ENCODE peak calls at places on chromosome 10, in six cellular contexts. F, C, T, A, Q and B are unnamed samples.

GRCh38 chr10:124632566-124632965 is 111.6 kb downstream of the FAM53B start:
- ATAC-seq in C (no peak), T (no peak), A (no peak), F (no peak), Q (no peak), B (peak; percentile 87)

GRCh38 chr10:24299587-24300258 is 90.8 kb downstream of the KIAA1217 start:
- ATAC-seq in F (no peak), A (no peak), C (peak; percentile 99), Q (no peak), T (no peak), B (no peak)

GRCh38 chr10:114179747-114180146 is 594 bp downstream of the TDRD1 start:
- ATAC-seq in A (no peak), C (no peak), F (no peak), Q (peak; percentile 68), T (peak; percentile 61), B (no peak)

GRCh38 chr10:123514996-123515395 is 151.2 kb upstream of the GPR26 start:
- ATAC-seq in C (no peak), T (no peak), A (no peak), Q (no peak), F (no peak), B (no peak)

GRCh38 chr10:132539431-132539839 is 1.8 kb downstream of the INPP5A start:
- ATAC-seq in A (no peak), F (no peak), C (peak; percentile 11), T (no peak), Q (no peak), B (no peak)

GRCh38 chr10:92732958-92733357 is 43.2 kb downstream of the HHEX start:
- ATAC-seq in T (no peak), C (no peak), Q (no peak), F (no peak), A (no peak), B (no peak)

GRCh38 chr10:114073787-114074186 is 30.1 kb downstream of the ADRB1 start:
- ATAC-seq in C (no peak), Q (no peak), A (peak; percentile 97), F (peak; percentile 68), T (no peak), B (no peak)

GRCh38 chr10:5284311-5285057 is 80.3 kb upstream of the UCN3 start:
- ATAC-seq in Q (no peak), A (peak; percentile 72), T (no peak), F (no peak), C (peak; percentile 64), B (no peak)

GRCh38 chr10:98293550-98294269 is 25.7 kb upstream of the LOXL4 start:
- ATAC-seq in C (no peak), Q (no peak), T (peak; percentile 60), A (no peak), F (no peak), B (peak; percentile 19)

GRCh38 chr10:3904419-3904975 is 119.5 kb upstream of the KLF6 start:
- ATAC-seq in T (no peak), F (peak; percentile 15), C (no peak), A (no peak), Q (no peak), B (no peak)

GRCh38 chr10:113132651-113133088 is 182.6 kb downstream of the TCF7L2 start:
- ATAC-seq in Q (peak; percentile 23), T (no peak), C (no peak), F (no peak), A (no peak), B (no peak)

GRCh38 chr10:131477457-131478205 is 166.1 kb upstream of the TCERG1L start:
- ATAC-seq in F (no peak), C (no peak), A (no peak), T (peak; percentile 60), Q (no peak), B (no peak)

GRCh38 chr10:11602919-11603523 is 8.4 kb downstream of the USP6NL start:
- ATAC-seq in C (no peak), A (no peak), T (peak; percentile 76), F (peak; percentile 32), Q (no peak), B (peak; percentile 48)

GRCh38 chr10:103013398-103013797 is 95.3 kb downstream of the CNNM2 start:
- ATAC-seq in A (no peak), Q (no peak), T (no peak), C (no peak), F (no peak), B (no peak)

GRCh38 chr10:79981673-79982485 is 33.0 kb upstream of the SFTPD start:
- ATAC-seq in Q (peak; percentile 86), A (peak; percentile 68), C (peak; percentile 32), T (peak; percentile 95), F (peak; percentile 28), B (peak; percentile 82)

GRCh38 chr10:98144985-98145384 is 10.5 kb downstream of the R3HCC1L start:
- ATAC-seq in F (no peak), T (no peak), C (no peak), A (no peak), Q (no peak), B (no peak)

GRCh38 chr10:31622993-31623392 is 304.0 kb downstream of the ZEB1 start:
- ATAC-seq in A (no peak), Q (no peak), F (no peak), C (no peak), T (no peak), B (no peak)

GRCh38 chr10:33719005-33719703 is 384.7 kb upstream of the NRP1 start:
- ATAC-seq in C (no peak), F (no peak), A (no peak), T (no peak), Q (no peak), B (no peak)